ENCODE peak calls at places on chromosomes 11 and 22, in nine cellular contexts. C is HFF-Myc; M is stimulated activated CD4-positive, alpha-beta T cell treated with anti-CD3 and anti-CD28 coated beads, Interleukin-15, amount 100 ng/mL, for 24 hours; Q is EH; P is frontal cortex; N is NCI-H510A treated with DMSO at 0.1 percent for 48 hours; W is SW480; J is NAMALWA; X is mucosa of gallbladder. S is an unnamed sample.
A peak's percentile ranks its signal among the peaks of the same experiment; 100 is the strongest.

GRCh38 chr22:40218723-40219294 is 41.1 kb downstream of the TNRC6B start:
- DNase-seq in N (no peak), J (no peak), M (no peak), W (no peak), Q (no peak), C (no peak), P (no peak), X (no peak), S (peak; percentile 17)

GRCh38 chr11:93192163-93192562 is 5.6 kb downstream of the SLC36A4 start:
- DNase-seq in W (no peak), M (no peak), N (no peak), J (no peak), Q (no peak), C (no peak), X (no peak), P (no peak), S (no peak)

GRCh38 chr22:46835693-46836092 is 73.2 kb downstream of the TBC1D22A start:
- DNase-seq in P (no peak), M (no peak), X (no peak), C (no peak), J (no peak), Q (no peak), W (no peak), N (no peak), S (no peak)

GRCh38 chr11:91188484-91188883 is 965.6 kb upstream of the CHORDC1 start:
- DNase-seq in M (no peak), X (no peak), N (no peak), Q (no peak), J (no peak), C (no peak), P (no peak), W (no peak), S (no peak)

GRCh38 chr11:59186130-59186594 is 14.2 kb downstream of the DTX4 start:
- DNase-seq in P (no peak), W (peak; percentile 23), J (peak; percentile 62), Q (peak; percentile 34), N (no peak), M (peak; percentile 67), X (peak; percentile 82), C (no peak), S (peak; percentile 95)

GRCh38 chr11:8988329-8989234 is 15.2 kb downstream of the NRIP3 start:
- DNase-seq in J (no peak), N (no peak), P (no peak), C (no peak), Q (peak; percentile 76), X (no peak), W (no peak), M (no peak), S (no peak)

GRCh38 chr11:112157274-112157766 is 6.6 kb downstream of the IL18 start:
- DNase-seq in C (peak; percentile 95), J (no peak), P (no peak), M (no peak), X (peak; percentile 68), Q (peak; percentile 99), W (peak; percentile 98), N (no peak), S (peak; percentile 67)

GRCh38 chr22:43643362-43643761 is 168.7 kb downstream of the EFCAB6 start:
- DNase-seq in W (no peak), P (peak; percentile 6), Q (no peak), M (no peak), J (no peak), X (no peak), C (no peak), N (peak; percentile 74), S (peak; percentile 14)

GRCh38 chr22:19896665-19897355 is 42.1 kb upstream of the GNB1L start:
- DNase-seq in J (peak; percentile 70), W (no peak), C (no peak), N (no peak), M (peak; percentile 40), P (no peak), X (no peak), Q (no peak), S (no peak)

GRCh38 chr11:129636926-129637325 is 178.7 kb upstream of the TMEM45B start:
- DNase-seq in C (no peak), P (no peak), W (no peak), M (no peak), J (no peak), N (no peak), X (no peak), Q (no peak), S (no peak)

GRCh38 chr22:21726650-21727049 is 8.9 kb downstream of the YPEL1 start:
- DNase-seq in C (no peak), X (no peak), N (peak; percentile 27), M (peak; percentile 46), Q (peak; percentile 20), W (no peak), P (no peak), J (peak; percentile 82), S (peak; percentile 20)

GRCh38 chr11:66438009-66438503 is 592 bp downstream of the MRPL11 start:
- DNase-seq in M (no peak), J (no peak), C (no peak), N (no peak), P (no peak), X (no peak), W (no peak), Q (peak; percentile 15), S (peak; percentile 70)

GRCh38 chr22:43241138-43241597 is 54.2 kb upstream of the TTLL12 start:
- DNase-seq in C (no peak), M (no peak), J (no peak), N (no peak), Q (no peak), P (no peak), W (no peak), X (no peak), S (no peak)

GRCh38 chr22:25417792-25418191 is 146.7 kb upstream of the GRK3 start:
- DNase-seq in N (no peak), J (no peak), M (no peak), P (no peak), X (no peak), Q (no peak), C (no peak), W (no peak), S (no peak)

GRCh38 chr22:28670153-28670552 is 9.5 kb downstream of the TTC28 start:
- DNase-seq in M (no peak), W (no peak), C (no peak), P (no peak), X (no peak), N (no peak), Q (peak; percentile 68), J (no peak), S (no peak)

GRCh38 chr22:43391306-43391705 is 20.5 kb upstream of the MPPED1 start:
- DNase-seq in W (no peak), P (no peak), M (no peak), C (no peak), Q (no peak), X (no peak), N (no peak), J (no peak), S (no peak)

GRCh38 chr11:75273331-75273988 is 32.9 kb downstream of the TPBGL start:
- DNase-seq in C (no peak), X (no peak), W (no peak), J (no peak), P (no peak), M (peak; percentile 0), N (no peak), Q (no peak), S (no peak)

GRCh38 chr22:30891443-30891755 is 77.2 kb downstream of the MORC2 start:
- DNase-seq in Q (no peak), X (no peak), W (no peak), N (no peak), M (no peak), P (no peak), J (no peak), C (no peak), S (no peak)

GRCh38 chr11:11230802-11231562 is 122.1 kb downstream of the CSNK2A3 start:
- DNase-seq in X (no peak), W (no peak), C (no peak), M (peak; percentile 39), P (no peak), Q (no peak), N (no peak), J (peak; percentile 62), S (no peak)

GRCh38 chr11:12625438-12626071 is 48.7 kb upstream of the TEAD1 start:
- DNase-seq in J (no peak), W (no peak), Q (peak; percentile 95), C (peak; percentile 70), X (no peak), N (no peak), P (no peak), M (no peak), S (no peak)

GRCh38 chr11:112519749-112520148 is 259.1 kb upstream of the PLET1 start:
- DNase-seq in X (no peak), W (no peak), J (no peak), C (no peak), P (no peak), N (no peak), Q (no peak), M (no peak), S (no peak)

GRCh38 chr22:39960791-39961746 is 872 bp downstream of the TMA7B start:
- DNase-seq in N (no peak), X (peak; percentile 34), C (peak; percentile 77), P (no peak), M (peak; percentile 84), W (peak; percentile 78), J (no peak), Q (peak; percentile 92), S (peak; percentile 64)

GRCh38 chr22:46045459-46046298 is 68.7 kb upstream of the WNT7B start:
- DNase-seq in C (no peak), J (no peak), X (no peak), N (no peak), P (no peak), Q (no peak), M (no peak), W (no peak), S (no peak)

GRCh38 chr11:9566561-9567063 is 6.9 kb upstream of the WEE1 start:
- DNase-seq in C (no peak), Q (peak; percentile 42), W (no peak), M (no peak), N (no peak), X (no peak), P (no peak), J (no peak), S (no peak)

S was measured in small intestine.